ENCODE peak calls at places on chromosomes 12 and 14, in eight cellular contexts. V, G, S, U, F, L, O and Z are unnamed samples.
A peak's percentile ranks its signal among the peaks of the same experiment; 100 is the strongest.

GRCh38 chr12:105993766-105994165 is 145.0 kb downstream of the NUAK1 start:
- DNase-seq in O (no peak), U (no peak), S (no peak), G (no peak), L (no peak), F (no peak), V (no peak), Z (no peak)

GRCh38 chr12:117026343-117026742 is 72.9 kb downstream of the TESC start:
- DNase-seq in V (no peak), F (no peak), G (no peak), S (no peak), O (no peak), U (no peak), L (no peak), Z (no peak)

GRCh38 chr14:61188936-61189808 is 92.0 kb downstream of the TMEM30B start:
- DNase-seq in U (peak; percentile 50), V (peak; percentile 82), G (no peak), S (peak; percentile 71), L (peak; percentile 60), F (peak; percentile 79), O (peak; percentile 57), Z (no peak)

GRCh38 chr12:8823565-8824300 is 1.3 kb downstream of the A2ML1 start:
- DNase-seq in L (no peak), O (peak; percentile 7), G (no peak), U (peak; percentile 11), V (peak; percentile 85), S (peak; percentile 31), F (no peak), Z (no peak)

GRCh38 chr12:124007356-124007755 is 34.3 kb downstream of the ZNF664 start:
- DNase-seq in L (no peak), G (no peak), F (no peak), O (no peak), U (no peak), S (no peak), V (peak; percentile 22), Z (no peak)

GRCh38 chr14:67815573-67816235 is 686 bp downstream of the ZFYVE26 start:
- DNase-seq in V (peak; percentile 20), S (peak; percentile 32), O (no peak), F (no peak), L (peak; percentile 48), G (no peak), U (peak; percentile 69), Z (no peak)

GRCh38 chr14:32722631-32723183 is 216.0 kb upstream of the NPAS3 start:
- DNase-seq in O (no peak), S (no peak), U (no peak), V (no peak), G (no peak), L (no peak), F (no peak), Z (no peak)

GRCh38 chr12:59431266-59431665 is 164.6 kb upstream of the SLC16A7 start:
- DNase-seq in L (no peak), O (no peak), V (no peak), G (no peak), S (peak; percentile 35), F (no peak), U (peak; percentile 13), Z (no peak)

GRCh38 chr14:64620910-64621309 is 71.1 kb downstream of the PPP1R36 start:
- DNase-seq in S (no peak), V (no peak), U (no peak), L (no peak), G (no peak), O (no peak), F (no peak), Z (no peak)

GRCh38 chr12:104384141-104384880 is 72.4 kb upstream of the CHST11 start:
- DNase-seq in G (no peak), L (no peak), V (no peak), O (no peak), U (no peak), F (no peak), S (no peak), Z (no peak)

GRCh38 chr12:97756741-97757140 is 294.1 kb downstream of the RMST start:
- DNase-seq in O (no peak), V (no peak), L (no peak), F (no peak), G (no peak), U (no peak), S (no peak), Z (no peak)

GRCh38 chr12:6925543-6926279 is 2.0 kb upstream of the ATN1 start:
- DNase-seq in V (peak; percentile 77), S (peak; percentile 95), O (no peak), G (no peak), L (no peak), U (peak; percentile 88), F (peak; percentile 91), Z (no peak)

GRCh38 chr12:57280234-57281062 is 29.5 kb upstream of the STAC3 start:
- DNase-seq in O (peak; percentile 83), U (peak; percentile 94), V (no peak), G (peak; percentile 63), L (peak; percentile 96), F (peak; percentile 71), S (peak; percentile 97), Z (peak; percentile 46)

GRCh38 chr12:1063852-1064251 is 72.8 kb downstream of the ERC1 start:
- DNase-seq in G (no peak), V (no peak), U (no peak), L (no peak), F (no peak), S (no peak), O (no peak), Z (no peak)

GRCh38 chr12:32870716-32871115 is 25.9 kb downstream of the PKP2 start:
- DNase-seq in O (no peak), S (no peak), G (no peak), F (no peak), U (no peak), L (no peak), V (no peak), Z (no peak)

GRCh38 chr14:95547626-95548327 is 12.9 kb downstream of the GLRX5 start:
- DNase-seq in G (no peak), V (peak; percentile 42), O (no peak), F (no peak), U (peak; percentile 38), L (peak; percentile 45), S (peak; percentile 70), Z (no peak)

GRCh38 chr12:12506541-12506940 is 56.1 kb downstream of the DUSP16 start:
- DNase-seq in V (peak; percentile 24), F (no peak), S (no peak), U (peak; percentile 51), G (no peak), O (no peak), L (peak; percentile 46), Z (no peak)

GRCh38 chr12:103908877-103909276 is 21.3 kb upstream of the HSP90B1 start:
- DNase-seq in G (no peak), V (no peak), L (peak; percentile 47), O (no peak), S (no peak), F (no peak), U (peak; percentile 39), Z (no peak)

GRCh38 chr12:113056631-113057488 is at the start of gene DTX1:
- DNase-seq in L (no peak), F (no peak), G (no peak), V (peak; percentile 60), S (no peak), O (peak; percentile 49), U (no peak), Z (no peak)

GRCh38 chr12:49049566-49050224 is 10.9 kb downstream of the KMT2D start:
- DNase-seq in U (peak; percentile 47), S (peak; percentile 89), L (peak; percentile 77), G (no peak), O (no peak), F (no peak), V (no peak), Z (no peak)

GRCh38 chr12:115004469-115005146 is 320.6 kb upstream of the TBX3 start:
- DNase-seq in S (no peak), G (no peak), L (no peak), U (no peak), F (no peak), O (no peak), V (no peak), Z (no peak)

GRCh38 chr12:46380881-46381280 is 8.3 kb upstream of the SLC38A2 start:
- DNase-seq in G (no peak), F (no peak), S (no peak), V (no peak), O (no peak), L (no peak), U (no peak), Z (no peak)

GRCh38 chr12:27185234-27186045 is 58.6 kb upstream of the STK38L start:
- DNase-seq in S (no peak), F (no peak), G (no peak), U (peak; percentile 48), O (peak; percentile 48), V (no peak), L (peak; percentile 97), Z (no peak)

GRCh38 chr12:26648584-26648983 is 184.4 kb downstream of the ITPR2 start:
- DNase-seq in U (peak; percentile 86), L (peak; percentile 86), F (no peak), S (peak; percentile 95), G (no peak), O (no peak), V (no peak), Z (no peak)